ENCODE peak calls at places on chromosomes 4 and X, in four cellular contexts. P is upper lobe of right lung; V is stimulated activated CD4-positive, alpha-beta T cell treated with anti-CD3 and anti-CD28 coated beads, Interleukin-12 subunit alpha, Interleukin-12 subunit beta, amount 100 ng/mL, for 48 hours; X is astrocyte of the spinal cord. E is an unnamed sample.

GRCh38 chr4:142402925-142403324 is 443.2 kb downstream of the INPP4B start:
- DNase-seq in P (no peak), V (no peak), X (no peak), E (no peak)

GRCh38 chr4:140754918-140755810 is 1.0 kb downstream of the TBC1D9 start:
- DNase-seq in P (no peak), V (no peak), X (no peak), E (peak)

GRCh38 chr4:17366496-17366895 is 145.4 kb downstream of the QDPR start:
- DNase-seq in P (no peak), V (no peak), X (peak), E (no peak)

GRCh38 chr4:99404595-99405287 is 30.4 kb downstream of the ADH7 start:
- DNase-seq in P (no peak), V (no peak), X (peak), E (peak)

GRCh38 chr4:140497776-140498636 is at the start of gene MGAT4D:
- DNase-seq in P (peak), V (no peak), X (no peak), E (no peak)

GRCh38 chr4:170853422-170854021 is 763.8 kb upstream of the AADAT start:
- DNase-seq in P (peak), V (peak), X (peak), E (peak)

GRCh38 chr4:16016536-16016935 is 53.6 kb upstream of the FGFBP2 start:
- DNase-seq in P (no peak), V (no peak), X (no peak), E (no peak)

GRCh38 chr4:168511780-168512467 is 15.1 kb downstream of the PALLD start:
- DNase-seq in P (no peak), V (peak), X (no peak), E (no peak)

GRCh38 chrX:138001219-138001618 is 435.3 kb downstream of the ZIC3 start:
- DNase-seq in P (no peak), V (no peak), X (no peak), E (no peak)

GRCh38 chrX:134547047-134547679 is 87.2 kb downstream of the HPRT1 start:
- DNase-seq in P (no peak), V (no peak), X (peak), E (peak)

GRCh38 chr4:151318310-151319006 is 6.9 kb downstream of the SH3D19 start:
- DNase-seq in P (no peak), V (no peak), X (no peak), E (no peak)

GRCh38 chrX:9878141-9878875 is 88.8 kb upstream of the CLDN34 start:
- DNase-seq in P (no peak), V (no peak), X (no peak), E (no peak)

GRCh38 chr4:21454831-21455230 is 493.7 kb downstream of the KCNIP4 start:
- DNase-seq in P (no peak), V (no peak), X (no peak), E (no peak)

GRCh38 chrX:85977218-85977617 is 70.1 kb downstream of the CHM start:
- DNase-seq in P (no peak), V (no peak), X (no peak), E (no peak)

GRCh38 chrX:19544693-19545305 is 29.5 kb upstream of the MAP3K15 start:
- DNase-seq in P (no peak), V (no peak), X (peak), E (peak)

GRCh38 chr4:126691797-126692196 is 941.0 kb upstream of the INTU start:
- DNase-seq in P (no peak), V (no peak), X (no peak), E (no peak)

GRCh38 chrX:40539214-40540142 is 41.3 kb upstream of the ATP6AP2 start:
- DNase-seq in P (peak), V (peak), X (peak), E (no peak)

GRCh38 chr4:187258651-187259401 is 535.2 kb upstream of the FAT1 start:
- DNase-seq in P (no peak), V (no peak), X (no peak), E (no peak)

GRCh38 chr4:69054578-69055200 is 41.6 kb upstream of the UGT2B7 start:
- DNase-seq in P (no peak), V (no peak), X (peak), E (peak)

GRCh38 chr4:80207172-80207583 is 9.9 kb downstream of the PRDM8 start:
- DNase-seq in P (no peak), V (no peak), X (no peak), E (no peak)

GRCh38 chr4:76197971-76198410 is 15.6 kb downstream of the SCARB2 start:
- DNase-seq in P (peak), V (peak), X (peak), E (peak)

GRCh38 chr4:151801547-151802516 is 41.0 kb upstream of the GATB start:
- DNase-seq in P (no peak), V (peak), X (peak), E (no peak)

GRCh38 chrX:143486105-143486504 is 31.2 kb downstream of the SPANXN3 start:
- DNase-seq in P (no peak), V (no peak), X (no peak), E (no peak)

GRCh38 chrX:135513140-135513535 is 7.3 kb upstream of the INTS6L start:
- DNase-seq in P (no peak), V (no peak), X (no peak), E (no peak)

GRCh38 chr4:152374606-152375285 is 161.1 kb downstream of the FBXW7 start:
- DNase-seq in P (no peak), V (no peak), X (no peak), E (no peak)

GRCh38 chrX:23435108-23435507 is 100.5 kb downstream of the PTCHD1 start:
- DNase-seq in P (no peak), V (no peak), X (peak), E (no peak)

GRCh38 chr4:155532373-155532772 is 134.3 kb upstream of the GUCY1A1 start:
- DNase-seq in P (no peak), V (no peak), X (no peak), E (no peak)

GRCh38 chr4:110869114-110869513 is 246.2 kb upstream of the PITX2 start:
- DNase-seq in P (no peak), V (no peak), X (peak), E (peak)

GRCh38 chrX:56763556-56764152 is 34.6 kb downstream of the NBDY start:
- DNase-seq in P (no peak), V (peak), X (peak), E (no peak)

GRCh38 chr4:4735870-4736269 is 123.6 kb upstream of the MSX1 start:
- DNase-seq in P (no peak), V (no peak), X (peak), E (no peak)

GRCh38 chrX:30713061-30713525 is 59.9 kb downstream of the GK start:
- DNase-seq in P (no peak), V (peak), X (peak), E (no peak)

GRCh38 chr4:100842856-100843255 is 325.0 kb upstream of the EMCN start:
- DNase-seq in P (no peak), V (no peak), X (no peak), E (no peak)

GRCh38 chrX:103669745-103670144 is 16.8 kb downstream of the MORF4L2 start:
- DNase-seq in P (no peak), V (no peak), X (no peak), E (no peak)

GRCh38 chr4:110620352-110621327 is 2.2 kb downstream of the PITX2 start:
- DNase-seq in P (no peak), V (no peak), X (no peak), E (no peak)

GRCh38 chrX:40434947-40435346 is 145.8 kb upstream of the ATP6AP2 start:
- DNase-seq in P (no peak), V (no peak), X (peak), E (no peak)

GRCh38 chr4:169311643-169312365 is 41.0 kb upstream of the SH3RF1 start:
- DNase-seq in P (no peak), V (no peak), X (peak), E (peak)

GRCh38 chr4:113616443-113616842 is 145.1 kb downstream of the CAMK2D start:
- DNase-seq in P (no peak), V (no peak), X (no peak), E (no peak)

E was measured in kidney glomerular epithelial cell.